ENCODE peak calls at places on chromosomes 3 and 15, in seven cellular contexts. N, Z, F, A, E, H and W are unnamed samples.
A peak's percentile ranks its signal among the peaks of the same experiment; 100 is the strongest.

GRCh38 chr3:141710121-141710520 is 28.0 kb upstream of the RNF7 start:
- DNase-seq in N (no peak), Z (no peak), F (no peak), A (no peak), E (no peak), H (no peak), W (no peak)

GRCh38 chr3:83317605-83318004 is 1556.2 kb upstream of the GBE1 start:
- DNase-seq in N (peak; percentile 75), Z (no peak), F (no peak), A (no peak), E (no peak), H (no peak), W (no peak)

GRCh38 chr3:160667452-160667851 is 9.5 kb upstream of the ARL14 start:
- DNase-seq in N (peak; percentile 98), Z (no peak), F (no peak), A (peak; percentile 24), E (peak; percentile 81), H (no peak), W (peak; percentile 86)

GRCh38 chr3:61890586-61890985 is 329.2 kb downstream of the PTPRG start:
- DNase-seq in N (no peak), Z (no peak), F (no peak), A (no peak), E (no peak), H (no peak), W (no peak)

GRCh38 chr3:46664971-46665762 is 28.3 kb downstream of the ALS2CL start:
- DNase-seq in N (no peak), Z (no peak), F (no peak), A (no peak), E (peak; percentile 13), H (peak; percentile 4), W (no peak)

GRCh38 chr3:185824467-185825378 is at the start of gene IGF2BP2:
- DNase-seq in N (peak; percentile 81), Z (peak; percentile 87), F (no peak), A (peak; percentile 84), E (peak; percentile 80), H (peak; percentile 61), W (peak; percentile 83)

GRCh38 chr3:882526-882925 is 210.3 kb upstream of the CNTN6 start:
- DNase-seq in N (no peak), Z (no peak), F (no peak), A (peak; percentile 5), E (no peak), H (no peak), W (no peak)

GRCh38 chr15:78507831-78508160 is 419 bp downstream of the HYKK start:
- DNase-seq in N (no peak), Z (no peak), F (no peak), A (no peak), E (no peak), H (no peak), W (no peak)

GRCh38 chr3:140898340-140899180 is 43.1 kb upstream of the SLC25A36 start:
- DNase-seq in N (peak; percentile 65), Z (peak; percentile 23), F (peak; percentile 7), A (peak; percentile 55), E (peak; percentile 87), H (peak; percentile 35), W (peak; percentile 93)

GRCh38 chr3:44989636-44990373 is 13.8 kb downstream of the EXOSC7 start:
- DNase-seq in N (no peak), Z (no peak), F (no peak), A (no peak), E (no peak), H (no peak), W (no peak)

GRCh38 chr15:62135532-62136134 is 29.5 kb downstream of the C2CD4B start:
- DNase-seq in N (peak; percentile 48), Z (no peak), F (no peak), A (peak; percentile 94), E (peak; percentile 21), H (no peak), W (peak; percentile 80)

GRCh38 chr3:30034246-30034991 is 572.0 kb upstream of the TGFBR2 start:
- DNase-seq in N (no peak), Z (no peak), F (no peak), A (no peak), E (no peak), H (no peak), W (peak; percentile 31)

GRCh38 chr3:166453472-166453871 is 616.2 kb upstream of the BCHE start:
- DNase-seq in N (no peak), Z (no peak), F (no peak), A (no peak), E (no peak), H (no peak), W (no peak)

GRCh38 chr3:47340866-47341265 is 40.0 kb upstream of the PTPN23 start:
- DNase-seq in N (no peak), Z (no peak), F (no peak), A (no peak), E (no peak), H (no peak), W (no peak)

GRCh38 chr3:63349583-63350177 is 71.6 kb downstream of the SYNPR start:
- DNase-seq in N (peak; percentile 77), Z (peak; percentile 43), F (no peak), A (peak; percentile 47), E (peak; percentile 65), H (peak; percentile 45), W (peak; percentile 54)

GRCh38 chr3:41117398-41117870 is 81.9 kb upstream of the CTNNB1 start:
- DNase-seq in N (peak; percentile 96), Z (no peak), F (peak; percentile 66), A (peak; percentile 89), E (peak; percentile 88), H (no peak), W (peak; percentile 97)

GRCh38 chr3:12984023-12984823 is 89.0 kb downstream of the IQSEC1 start:
- DNase-seq in N (peak; percentile 75), Z (no peak), F (no peak), A (peak; percentile 77), E (peak; percentile 66), H (peak; percentile 80), W (peak; percentile 49)

GRCh38 chr3:127673191-127674098 is 693 bp downstream of the ABTB1 start:
- DNase-seq in N (peak; percentile 19), Z (no peak), F (no peak), A (peak; percentile 23), E (peak; percentile 57), H (peak; percentile 81), W (peak; percentile 65)

GRCh38 chr15:90463381-90463780 is 66.3 kb upstream of the CRTC3 start:
- DNase-seq in N (peak; percentile 22), Z (no peak), F (no peak), A (peak; percentile 93), E (peak; percentile 76), H (no peak), W (peak; percentile 42)

GRCh38 chr3:188624384-188624783 is 470.4 kb downstream of the LPP start:
- DNase-seq in N (no peak), Z (no peak), F (no peak), A (no peak), E (peak; percentile 72), H (no peak), W (peak; percentile 93)

GRCh38 chr3:55476515-55476914 is 10.6 kb downstream of the WNT5A start:
- DNase-seq in N (peak; percentile 62), Z (no peak), F (no peak), A (no peak), E (peak; percentile 94), H (no peak), W (peak; percentile 96)

DNA sequence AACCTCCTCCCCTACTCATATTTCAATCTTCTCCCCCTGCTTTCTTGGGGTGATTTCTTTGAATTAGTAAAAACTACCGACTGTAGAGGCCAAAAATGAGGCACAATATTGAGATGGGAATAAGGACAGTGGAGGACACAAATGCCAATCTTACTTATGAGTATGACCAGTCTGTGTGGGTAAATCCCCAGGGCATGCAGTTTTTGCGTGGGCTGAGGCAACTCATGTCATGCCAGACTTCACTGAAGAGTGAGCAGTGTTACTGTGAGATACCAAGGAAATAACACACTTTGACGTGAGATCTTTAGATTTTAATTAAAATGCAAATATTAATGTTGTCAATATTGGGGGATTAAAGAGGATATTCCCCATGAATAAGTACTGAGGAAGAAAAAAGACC is 254.3 kb upstream of the ICE2 start:
- DNase-seq in N (no peak), Z (no peak), F (no peak), A (no peak), E (no peak), H (no peak), W (no peak)
- H3K4me1 ChIP-seq in N (no peaks in the 10 kb centered on the region), Z (no peaks in the 10 kb centered on the region), F (no peaks in the 10 kb centered on the region), A (no peaks in the 10 kb centered on the region), E (no peaks in the 10 kb centered on the region), H (no peaks in the 10 kb centered on the region), W (no peaks in the 10 kb centered on the region)

DNA sequence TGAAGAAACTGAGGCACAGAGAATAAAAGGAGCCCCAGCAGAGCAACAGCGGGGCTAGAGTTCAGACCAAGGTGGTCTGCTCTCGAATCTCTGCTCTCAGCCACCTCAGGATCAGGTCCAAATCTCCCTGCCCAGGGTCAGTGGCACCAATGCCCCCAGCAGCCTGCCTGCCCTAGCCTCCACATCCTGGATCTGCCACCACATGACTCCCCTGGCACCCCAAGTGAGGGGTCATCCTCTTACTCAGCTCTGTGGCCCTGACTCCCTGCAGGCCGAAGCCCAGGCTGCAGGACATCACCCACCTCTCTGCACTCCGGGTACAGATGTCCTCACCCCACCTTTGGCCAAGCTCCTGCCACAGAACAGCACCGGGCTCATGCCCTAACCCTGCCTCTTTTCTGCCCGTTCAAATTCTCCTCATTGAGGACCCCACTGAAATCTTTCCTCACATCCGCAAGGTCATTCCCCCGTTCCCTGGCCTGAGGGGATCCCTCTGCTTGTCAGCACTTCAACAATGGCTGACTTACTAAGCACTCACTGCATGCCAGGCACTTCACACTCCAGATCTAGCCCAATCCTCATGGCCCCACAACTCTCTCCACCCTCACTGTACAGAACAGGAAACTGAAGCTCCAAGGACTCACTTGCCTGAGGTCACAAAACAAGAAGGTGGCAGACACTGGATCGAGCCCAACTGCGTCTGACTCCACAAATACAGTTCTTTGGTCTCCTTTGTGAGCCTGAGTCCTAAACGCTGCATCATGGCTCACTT is 4.3 kb downstream of the PPIB start:
- DNase-seq in N (no peak), Z (no peak), F (no peak), A (no peak), E (no peak), H (no peak), W (no peak)
- H3K9ac ChIP-seq in N (no peak overlapping the region), Z (peak overlapping the region; percentile 21), F (no peak overlapping the region), A (peak overlapping the region; percentile 8), E (no peak overlapping the region), H (no peak overlapping the region), W (no peak overlapping the region)

DNA sequence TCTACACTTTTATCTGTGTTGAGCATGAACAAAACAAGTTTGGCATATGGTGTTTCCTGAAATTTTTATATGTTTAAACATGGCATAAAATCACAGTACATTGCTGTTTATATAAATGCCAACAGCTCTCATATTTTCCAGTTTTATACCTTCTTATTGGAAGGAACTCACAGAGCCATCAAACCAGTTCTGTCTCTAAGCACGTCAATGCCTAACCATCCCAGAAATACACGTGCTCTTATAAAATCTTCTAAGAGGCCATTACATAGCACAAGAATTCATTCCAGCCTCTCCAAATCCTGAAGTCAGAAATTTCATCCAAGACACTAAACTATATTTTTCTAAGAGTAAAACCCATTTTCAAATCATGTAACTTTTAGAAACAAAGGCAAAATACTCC is 20.8 kb downstream of the SLC9A9 start:
- DNase-seq in N (no peak), Z (no peak), F (no peak), A (no peak), E (no peak), H (no peak), W (no peak)
- H3K4me1 ChIP-seq in N (no peaks in the 10 kb centered on the region), Z (no peaks in the 10 kb centered on the region), F (peaks cover 20% of the 10 kb centered on the region), A (peaks cover 24% of the 10 kb centered on the region), E (no peaks in the 10 kb centered on the region), H (no peaks in the 10 kb centered on the region), W (peaks cover 2% of the 10 kb centered on the region)

DNA sequence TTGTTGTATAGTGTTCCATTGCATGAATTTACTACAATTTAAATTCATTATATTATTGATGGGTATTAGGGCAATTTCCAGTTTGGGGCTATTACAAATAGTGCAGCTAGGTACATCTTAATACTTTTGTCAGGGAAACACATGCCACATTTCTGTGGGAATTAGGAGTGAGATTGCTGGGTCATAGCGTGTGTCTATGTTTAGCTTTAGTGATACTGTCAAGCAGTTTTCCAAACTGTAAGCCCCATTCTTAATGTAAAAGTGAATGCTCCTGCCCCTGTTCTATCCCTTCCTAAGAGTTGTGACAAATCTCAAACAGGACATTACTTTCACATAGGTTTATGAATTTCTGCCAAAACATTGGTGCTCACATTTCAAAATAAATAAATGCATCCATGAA is 184.5 kb upstream of the ANKRD28 start:
- DNase-seq in N (no peak), Z (no peak), F (no peak), A (no peak), E (no peak), H (no peak), W (no peak)
- H3K9ac ChIP-seq in N (peak overlapping the region; percentile 60), Z (no peak overlapping the region), F (no peak overlapping the region), A (no peak overlapping the region), E (peak overlapping the region; percentile 19), H (peak overlapping the region; percentile 83), W (no peak overlapping the region)